ENCODE peak calls at places on chromosomes 13 and 19, in seven cellular contexts. One of them, this sample, is unnamed.

GRCh38 chr19:10766681-10767201 is 48.9 kb downstream of the DNM2 start:
- DNase-seq in HepG2: no peak
- DNase-seq in prostate gland: no peak
- DNase-seq in HL-60: no peak
- DNase-seq in Panc1: no peak
- DNase-seq in K562: no peak
- DNase-seq in stomach: peak
- DNase-seq in this sample: no peak

GRCh38 chr19:11617207-11618062 is 20.2 kb downstream of the ZNF627 start:
- DNase-seq in K562: no peak
- DNase-seq in HepG2: no peak
- DNase-seq in HL-60: no peak
- DNase-seq in Panc1: no peak
- DNase-seq in stomach: no peak
- DNase-seq in prostate gland: no peak
- DNase-seq in this sample: no peak

GRCh38 chr13:49265822-49266221 is 18.1 kb downstream of the CDADC1 start:
- DNase-seq in Panc1: no peak
- DNase-seq in HepG2: no peak
- DNase-seq in prostate gland: no peak
- DNase-seq in HL-60: no peak
- DNase-seq in stomach: no peak
- DNase-seq in K562: no peak
- DNase-seq in this sample: no peak

GRCh38 chr13:93183302-93183701 is 43.3 kb upstream of the GPC6 start:
- DNase-seq in stomach: no peak
- DNase-seq in HepG2: no peak
- DNase-seq in prostate gland: no peak
- DNase-seq in HL-60: no peak
- DNase-seq in K562: no peak
- DNase-seq in Panc1: no peak
- DNase-seq in this sample: no peak

GRCh38 chr19:2451741-2452140 is 5.0 kb downstream of the LMNB2 start:
- DNase-seq in HL-60: no peak
- DNase-seq in HepG2: no peak
- DNase-seq in prostate gland: no peak
- DNase-seq in Panc1: no peak
- DNase-seq in stomach: no peak
- DNase-seq in K562: no peak
- DNase-seq in this sample: no peak

GRCh38 chr13:35996360-35996759 is 134.8 kb downstream of the DCLK1 start:
- DNase-seq in K562: no peak
- DNase-seq in HL-60: no peak
- DNase-seq in HepG2: no peak
- DNase-seq in prostate gland: no peak
- DNase-seq in Panc1: no peak
- DNase-seq in stomach: no peak
- DNase-seq in this sample: no peak

GRCh38 chr19:2391118-2391725 is 31.2 kb downstream of the TMPRSS9 start:
- DNase-seq in Panc1: peak
- DNase-seq in prostate gland: peak
- DNase-seq in K562: peak
- DNase-seq in HL-60: peak
- DNase-seq in HepG2: peak
- DNase-seq in stomach: peak
- DNase-seq in this sample: no peak

GRCh38 chr19:58228584-58229254 is at the start of gene ZNF544:
- DNase-seq in HL-60: peak
- DNase-seq in HepG2: peak
- DNase-seq in K562: peak
- DNase-seq in Panc1: no peak
- DNase-seq in stomach: peak
- DNase-seq in prostate gland: peak
- DNase-seq in this sample: peak

GRCh38 chr19:1904385-1905070 is 671 bp upstream of the ADAT3 start:
- DNase-seq in HL-60: peak
- DNase-seq in prostate gland: peak
- DNase-seq in K562: peak
- DNase-seq in Panc1: no peak
- DNase-seq in stomach: peak
- DNase-seq in HepG2: no peak
- DNase-seq in this sample: peak

GRCh38 chr13:21619633-21620220 is 15.8 kb upstream of the MICU2 start:
- DNase-seq in Panc1: no peak
- DNase-seq in stomach: no peak
- DNase-seq in K562: no peak
- DNase-seq in HepG2: no peak
- DNase-seq in HL-60: no peak
- DNase-seq in prostate gland: no peak
- DNase-seq in this sample: no peak

GRCh38 chr13:39381456-39381855 is 221.5 kb downstream of the LHFPL6 start:
- DNase-seq in prostate gland: no peak
- DNase-seq in Panc1: no peak
- DNase-seq in stomach: no peak
- DNase-seq in HepG2: no peak
- DNase-seq in HL-60: no peak
- DNase-seq in K562: no peak
- DNase-seq in this sample: no peak

GRCh38 chr19:3477506-3477905 is 2.8 kb downstream of the SMIM24 start:
- DNase-seq in HepG2: no peak
- DNase-seq in HL-60: no peak
- DNase-seq in K562: no peak
- DNase-seq in Panc1: no peak
- DNase-seq in prostate gland: no peak
- DNase-seq in stomach: no peak
- DNase-seq in this sample: no peak

GRCh38 chr19:939922-940321 is 14.1 kb downstream of the ARID3A start:
- DNase-seq in Panc1: no peak
- DNase-seq in prostate gland: no peak
- DNase-seq in stomach: no peak
- DNase-seq in HepG2: no peak
- DNase-seq in HL-60: no peak
- DNase-seq in K562: no peak
- DNase-seq in this sample: no peak

GRCh38 chr19:45253396-45254027 is 2.4 kb downstream of the MARK4 start:
- DNase-seq in prostate gland: no peak
- DNase-seq in HepG2: no peak
- DNase-seq in Panc1: no peak
- DNase-seq in K562: no peak
- DNase-seq in stomach: no peak
- DNase-seq in HL-60: no peak
- DNase-seq in this sample: no peak

GRCh38 chr19:46447824-46448223 is 19.1 kb upstream of the PNMA8C start:
- DNase-seq in HepG2: no peak
- DNase-seq in K562: no peak
- DNase-seq in stomach: no peak
- DNase-seq in HL-60: no peak
- DNase-seq in Panc1: no peak
- DNase-seq in prostate gland: no peak
- DNase-seq in this sample: no peak

GRCh38 chr13:76925115-76925514 is 23.2 kb upstream of the ACOD1 start:
- DNase-seq in Panc1: no peak
- DNase-seq in K562: no peak
- DNase-seq in stomach: no peak
- DNase-seq in HL-60: no peak
- DNase-seq in HepG2: no peak
- DNase-seq in prostate gland: no peak
- DNase-seq in this sample: no peak

GRCh38 chr19:1001538-1002166 is 1.4 kb downstream of the GRIN3B start:
- DNase-seq in stomach: peak
- DNase-seq in HepG2: no peak
- DNase-seq in HL-60: peak
- DNase-seq in K562: peak
- DNase-seq in prostate gland: no peak
- DNase-seq in Panc1: no peak
- DNase-seq in this sample: no peak

GRCh38 chr19:31498781-31499180 is 149.5 kb upstream of the TSHZ3 start:
- DNase-seq in stomach: no peak
- DNase-seq in HL-60: no peak
- DNase-seq in prostate gland: no peak
- DNase-seq in Panc1: no peak
- DNase-seq in K562: no peak
- DNase-seq in HepG2: no peak
- DNase-seq in this sample: no peak

GRCh38 chr19:23321953-23322549 is 71.9 kb upstream of the ZNF724 start:
- DNase-seq in K562: no peak
- DNase-seq in stomach: no peak
- DNase-seq in HL-60: peak
- DNase-seq in prostate gland: no peak
- DNase-seq in HepG2: no peak
- DNase-seq in Panc1: no peak
- DNase-seq in this sample: no peak

GRCh38 chr19:34274827-34275625 is 20.7 kb downstream of the GARRE1 start:
- DNase-seq in stomach: no peak
- DNase-seq in prostate gland: no peak
- DNase-seq in K562: no peak
- DNase-seq in Panc1: no peak
- DNase-seq in HepG2: peak
- DNase-seq in HL-60: no peak
- DNase-seq in this sample: no peak

GRCh38 chr13:71218960-71219359 is 648.0 kb downstream of the DACH1 start:
- DNase-seq in K562: no peak
- DNase-seq in prostate gland: no peak
- DNase-seq in stomach: no peak
- DNase-seq in HL-60: no peak
- DNase-seq in HepG2: peak
- DNase-seq in Panc1: no peak
- DNase-seq in this sample: no peak

GRCh38 chr13:75508002-75508548 is 26.1 kb upstream of the TBC1D4 start:
- DNase-seq in HepG2: no peak
- DNase-seq in K562: no peak
- DNase-seq in Panc1: no peak
- DNase-seq in stomach: no peak
- DNase-seq in HL-60: no peak
- DNase-seq in prostate gland: no peak
- DNase-seq in this sample: no peak

GRCh38 chr19:31506102-31506501 is 156.9 kb upstream of the TSHZ3 start:
- DNase-seq in prostate gland: no peak
- DNase-seq in HepG2: no peak
- DNase-seq in HL-60: no peak
- DNase-seq in K562: no peak
- DNase-seq in Panc1: no peak
- DNase-seq in stomach: no peak
- DNase-seq in this sample: no peak

DNA sequence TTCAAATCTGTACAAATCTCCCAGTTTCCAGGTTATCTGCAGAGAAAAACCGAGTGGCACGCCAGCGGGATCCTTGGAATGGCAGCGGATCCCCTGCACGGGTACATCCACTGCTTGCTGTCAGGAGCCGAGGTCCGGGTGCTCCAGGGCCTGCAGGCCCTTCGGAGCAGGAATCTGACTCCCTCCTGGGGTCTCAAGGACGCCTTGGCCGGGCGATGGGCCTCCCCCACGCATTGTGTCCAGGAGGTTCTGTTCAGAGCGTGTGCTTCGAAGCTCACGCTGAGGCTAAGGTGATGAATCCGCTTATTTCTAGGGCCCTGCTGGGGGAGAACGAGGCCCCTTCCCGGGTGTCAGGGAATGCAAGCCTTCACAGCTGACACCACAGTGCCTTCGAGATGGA is 148.9 kb downstream of the SOX1 start:
- DNase-seq in stomach: no peak
- DNase-seq in K562: no peak
- DNase-seq in Panc1: no peak
- DNase-seq in prostate gland: no peak
- DNase-seq in HL-60: no peak
- DNase-seq in HepG2: no peak
- DNase-seq in this sample: no peak
- TF ChIP-seq POLR2AphosphoS5 in stomach: no peak
- TF ChIP-seq POLR2AphosphoS5 in K562: no peak
- TF ChIP-seq POLR2AphosphoS5 in Panc1: no peak
- TF ChIP-seq POLR2AphosphoS5 in prostate gland: no peak
- TF ChIP-seq POLR2AphosphoS5 in HL-60: no peak
- TF ChIP-seq POLR2AphosphoS5 in HepG2: no peak
- TF ChIP-seq POLR2AphosphoS5 in this sample: no peak

GRCh38 chr19:48332351-48332661 is 7.0 kb downstream of the EMP3 start:
- DNase-seq in stomach: no peak
- DNase-seq in HL-60: no peak
- DNase-seq in Panc1: no peak
- DNase-seq in prostate gland: no peak
- DNase-seq in K562: no peak
- DNase-seq in HepG2: no peak
- DNase-seq in this sample: no peak
- H3K4me3 ChIP-seq in stomach: peak
- H3K4me3 ChIP-seq in HL-60: peak
- H3K4me3 ChIP-seq in Panc1: peak
- H3K4me3 ChIP-seq in prostate gland: peak
- H3K4me3 ChIP-seq in K562: peak
- H3K4me3 ChIP-seq in HepG2: peak
- H3K4me3 ChIP-seq in this sample: peak

DNA sequence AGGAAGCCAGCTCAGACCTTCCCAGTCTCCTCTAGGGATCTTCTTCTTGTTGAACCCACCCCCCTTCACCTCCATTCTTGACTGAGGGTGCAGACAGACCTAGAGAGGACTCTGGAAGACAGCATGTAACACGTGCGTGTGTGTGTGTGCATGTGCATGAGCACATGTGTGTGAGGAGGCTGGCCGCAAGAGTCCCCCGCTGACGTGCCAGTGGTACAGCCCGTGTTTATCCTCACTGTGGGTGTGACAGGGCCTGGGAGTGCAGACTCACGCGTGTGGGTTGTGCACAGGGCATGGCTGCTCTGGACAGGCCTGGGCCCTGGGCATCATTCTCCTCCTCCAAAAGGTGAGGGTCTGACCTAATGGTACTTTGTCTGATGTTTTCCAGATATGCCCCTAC is 26.3 kb downstream of the LYL1 start:
- DNase-seq in stomach: no peak
- DNase-seq in HepG2: no peak
- DNase-seq in K562: no peak
- DNase-seq in Panc1: no peak
- DNase-seq in prostate gland: no peak
- DNase-seq in HL-60: no peak
- DNase-seq in this sample: no peak
- TF ChIP-seq POLR2AphosphoS5 in stomach: no peak
- TF ChIP-seq POLR2AphosphoS5 in HepG2: no peak
- TF ChIP-seq POLR2AphosphoS5 in K562: no peak
- TF ChIP-seq POLR2AphosphoS5 in Panc1: no peak
- TF ChIP-seq POLR2AphosphoS5 in prostate gland: no peak
- TF ChIP-seq POLR2AphosphoS5 in HL-60: no peak
- TF ChIP-seq POLR2AphosphoS5 in this sample: no peak

GRCh38 chr13:43783820-43784219 is 3.0 kb downstream of the ENOX1 start:
- DNase-seq in prostate gland: no peak
- DNase-seq in K562: no peak
- DNase-seq in HepG2: no peak
- DNase-seq in HL-60: no peak
- DNase-seq in stomach: no peak
- DNase-seq in Panc1: no peak
- DNase-seq in this sample: no peak

GRCh38 chr13:43786472-43786765 is 353 bp downstream of the ENOX1 start:
- DNase-seq in K562: no peak
- DNase-seq in Panc1: no peak
- DNase-seq in stomach: no peak
- DNase-seq in prostate gland: no peak
- DNase-seq in HL-60: no peak
- DNase-seq in HepG2: no peak
- DNase-seq in this sample: no peak

GRCh38 chr13:43784491-43784890 is 2.3 kb downstream of the ENOX1 start:
- DNase-seq in Panc1: no peak
- DNase-seq in prostate gland: no peak
- DNase-seq in HL-60: no peak
- DNase-seq in HepG2: no peak
- DNase-seq in K562: no peak
- DNase-seq in stomach: no peak
- DNase-seq in this sample: no peak

GRCh38 chr13:43785681-43786471 is 896 bp downstream of the ENOX1 start:
- DNase-seq in HL-60: no peak
- DNase-seq in stomach: peak
- DNase-seq in prostate gland: peak
- DNase-seq in HepG2: no peak
- DNase-seq in Panc1: no peak
- DNase-seq in K562: no peak
- DNase-seq in this sample: peak

GRCh38 chr13:43785166-43785680 is 1.5 kb downstream of the ENOX1 start:
- DNase-seq in K562: no peak
- DNase-seq in Panc1: no peak
- DNase-seq in HL-60: no peak
- DNase-seq in HepG2: no peak
- DNase-seq in prostate gland: no peak
- DNase-seq in stomach: no peak
- DNase-seq in this sample: no peak
- H3K4me3 ChIP-seq in K562: no peak
- H3K4me3 ChIP-seq in Panc1: peak
- H3K4me3 ChIP-seq in HL-60: no peak
- H3K4me3 ChIP-seq in HepG2: no peak
- H3K4me3 ChIP-seq in prostate gland: peak
- H3K4me3 ChIP-seq in stomach: peak
- H3K4me3 ChIP-seq in this sample: no peak